ENCODE peak calls at places on chromosomes 7 and 10, in four cellular contexts. One of them, this sample, is unnamed.

GRCh38 chr7:81244213-81244612 is 325.4 kb upstream of the SEMA3C start:
- DNase-seq in heart right ventricle: no peak
- DNase-seq in colonic mucosa: no peak
- DNase-seq in fibroblast of mammary gland: peak
- DNase-seq in this sample: peak

GRCh38 chr10:109726473-109726872 is 196.8 kb downstream of the XPNPEP1 start:
- DNase-seq in heart right ventricle: no peak
- DNase-seq in colonic mucosa: no peak
- DNase-seq in fibroblast of mammary gland: no peak
- DNase-seq in this sample: peak

GRCh38 chr7:48760528-48761265 is 163.7 kb upstream of the CDC14C start:
- DNase-seq in fibroblast of mammary gland: peak
- DNase-seq in colonic mucosa: no peak
- DNase-seq in heart right ventricle: no peak
- DNase-seq in this sample: peak

GRCh38 chr10:6351540-6351939 is 148.8 kb downstream of the PFKFB3 start:
- DNase-seq in heart right ventricle: no peak
- DNase-seq in fibroblast of mammary gland: peak
- DNase-seq in colonic mucosa: no peak
- DNase-seq in this sample: no peak

GRCh38 chr7:40711706-40712105 is 576.9 kb downstream of the SUGCT start:
- DNase-seq in fibroblast of mammary gland: no peak
- DNase-seq in colonic mucosa: no peak
- DNase-seq in heart right ventricle: no peak
- DNase-seq in this sample: no peak

GRCh38 chr7:50682573-50682972 is 100.1 kb downstream of the GRB10 start:
- DNase-seq in fibroblast of mammary gland: no peak
- DNase-seq in colonic mucosa: no peak
- DNase-seq in heart right ventricle: no peak
- DNase-seq in this sample: no peak

GRCh38 chr7:103811315-103811714 is 178.1 kb downstream of the RELN start:
- DNase-seq in colonic mucosa: no peak
- DNase-seq in fibroblast of mammary gland: no peak
- DNase-seq in heart right ventricle: no peak
- DNase-seq in this sample: no peak

GRCh38 chr7:107668296-107668695 is 7.7 kb downstream of the SLC26A4 start:
- DNase-seq in colonic mucosa: no peak
- DNase-seq in heart right ventricle: no peak
- DNase-seq in fibroblast of mammary gland: no peak
- DNase-seq in this sample: peak

GRCh38 chr7:124322561-124322960 is 289.7 kb upstream of the TMEM229A start:
- DNase-seq in heart right ventricle: no peak
- DNase-seq in fibroblast of mammary gland: no peak
- DNase-seq in colonic mucosa: no peak
- DNase-seq in this sample: no peak

GRCh38 chr10:23694446-23694920 is 255.6 kb downstream of the OTUD1 start:
- DNase-seq in fibroblast of mammary gland: no peak
- DNase-seq in colonic mucosa: no peak
- DNase-seq in heart right ventricle: no peak
- DNase-seq in this sample: peak

GRCh38 chr10:129570185-129570584 is 103.1 kb downstream of the MGMT start:
- DNase-seq in colonic mucosa: no peak
- DNase-seq in fibroblast of mammary gland: no peak
- DNase-seq in heart right ventricle: no peak
- DNase-seq in this sample: no peak

GRCh38 chr10:8033812-8034665 is 20.4 kb upstream of the GATA3 start:
- DNase-seq in colonic mucosa: no peak
- DNase-seq in fibroblast of mammary gland: no peak
- DNase-seq in heart right ventricle: no peak
- DNase-seq in this sample: no peak

GRCh38 chr7:70243443-70243842 is 645.2 kb downstream of the AUTS2 start:
- DNase-seq in heart right ventricle: no peak
- DNase-seq in fibroblast of mammary gland: no peak
- DNase-seq in colonic mucosa: no peak
- DNase-seq in this sample: no peak

GRCh38 chr7:70239930-70240329 is 641.7 kb downstream of the AUTS2 start:
- DNase-seq in colonic mucosa: no peak
- DNase-seq in fibroblast of mammary gland: no peak
- DNase-seq in heart right ventricle: no peak
- DNase-seq in this sample: peak

GRCh38 chr7:70241776-70242175 is 643.5 kb downstream of the AUTS2 start:
- DNase-seq in heart right ventricle: no peak
- DNase-seq in fibroblast of mammary gland: no peak
- DNase-seq in colonic mucosa: no peak
- DNase-seq in this sample: no peak

GRCh38 chr7:70240873-70241272 is 642.6 kb downstream of the AUTS2 start:
- DNase-seq in colonic mucosa: no peak
- DNase-seq in heart right ventricle: no peak
- DNase-seq in fibroblast of mammary gland: no peak
- DNase-seq in this sample: no peak

DNA sequence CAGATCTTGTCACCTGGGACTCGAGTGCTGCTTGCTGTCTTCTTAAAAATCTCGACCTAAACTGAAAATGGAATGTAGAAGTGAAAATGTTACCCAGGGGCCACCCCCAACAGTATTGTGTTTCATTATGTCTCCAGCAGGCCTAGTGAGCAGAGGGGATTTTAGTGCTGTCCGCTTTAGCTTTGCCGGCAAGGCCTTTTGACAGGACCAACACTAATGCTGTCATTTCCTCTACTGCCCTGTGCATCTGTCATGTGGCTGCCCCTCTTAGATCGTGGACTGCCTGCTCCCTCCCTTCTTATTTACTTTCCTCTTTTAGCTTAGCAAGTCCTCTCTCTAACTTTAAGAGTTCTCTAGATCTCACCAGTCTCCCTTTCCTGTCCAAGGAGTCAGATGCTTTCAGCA is 639.9 kb downstream of the AUTS2 start:
- DNase-seq in colonic mucosa: no peak
- DNase-seq in heart right ventricle: no peak
- DNase-seq in fibroblast of mammary gland: no peak
- DNase-seq in this sample: no peak
- H3K4me3 ChIP-seq in colonic mucosa: no peak
- H3K4me3 ChIP-seq in heart right ventricle: no peak
- H3K4me3 ChIP-seq in fibroblast of mammary gland: no peak
- H3K4me3 ChIP-seq in this sample: no peak

GRCh38 chr7:36192050-36192824 is 39.2 kb downstream of the EEPD1 start:
- DNase-seq in heart right ventricle: no peak
- DNase-seq in fibroblast of mammary gland: peak
- DNase-seq in colonic mucosa: no peak
- DNase-seq in this sample: no peak
- H3K4me3 ChIP-seq in heart right ventricle: no peak
- H3K4me3 ChIP-seq in fibroblast of mammary gland: no peak
- H3K4me3 ChIP-seq in colonic mucosa: no peak
- H3K4me3 ChIP-seq in this sample: no peak

DNA sequence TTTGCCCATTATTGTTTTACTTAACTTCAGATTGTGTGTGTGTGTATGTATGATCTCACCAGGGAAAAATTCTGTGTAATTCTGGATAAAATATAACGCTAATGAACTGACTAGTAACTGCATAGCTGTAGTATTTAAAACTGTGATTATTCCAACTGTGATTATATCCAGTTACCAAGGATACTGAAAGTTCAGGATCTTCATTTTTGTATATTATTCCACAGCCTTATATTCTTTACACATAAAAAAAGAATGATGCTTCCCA is 2.9 kb downstream of the TWIST1 start:
- DNase-seq in fibroblast of mammary gland: peak
- DNase-seq in colonic mucosa: no peak
- DNase-seq in heart right ventricle: no peak
- DNase-seq in this sample: no peak
- H3K4me3 ChIP-seq in fibroblast of mammary gland: peak
- H3K4me3 ChIP-seq in colonic mucosa: no peak
- H3K4me3 ChIP-seq in heart right ventricle: no peak
- H3K4me3 ChIP-seq in this sample: no peak

GRCh38 chr10:31071232-31071999 is 39.8 kb upstream of the ZNF438 start:
- DNase-seq in fibroblast of mammary gland: peak
- DNase-seq in colonic mucosa: no peak
- DNase-seq in heart right ventricle: no peak
- DNase-seq in this sample: peak
- H3K4me3 ChIP-seq in fibroblast of mammary gland: no peak
- H3K4me3 ChIP-seq in colonic mucosa: no peak
- H3K4me3 ChIP-seq in heart right ventricle: no peak
- H3K4me3 ChIP-seq in this sample: no peak

GRCh38 chr7:138565071-138565450 is 105.0 kb downstream of the TRIM24 start:
- DNase-seq in colonic mucosa: no peak
- DNase-seq in fibroblast of mammary gland: no peak
- DNase-seq in heart right ventricle: no peak
- DNase-seq in this sample: no peak
- H3K4me3 ChIP-seq in colonic mucosa: no peak
- H3K4me3 ChIP-seq in fibroblast of mammary gland: no peak
- H3K4me3 ChIP-seq in heart right ventricle: no peak
- H3K4me3 ChIP-seq in this sample: no peak

GRCh38 chr7:117020605-117021002 is 67.3 kb downstream of the ST7 start:
- DNase-seq in fibroblast of mammary gland: no peak
- DNase-seq in heart right ventricle: no peak
- DNase-seq in colonic mucosa: no peak
- DNase-seq in this sample: no peak
- H3K4me3 ChIP-seq in fibroblast of mammary gland: no peak
- H3K4me3 ChIP-seq in heart right ventricle: peak
- H3K4me3 ChIP-seq in colonic mucosa: no peak
- H3K4me3 ChIP-seq in this sample: peak

This sample was measured in SJCRH30.